ENCODE peak calls at places on chromosome 18, in nine cellular contexts. M is A673, L is fibroblast of lung, R is endothelial cell of umbilical vein, K is MM.1S, P is keratinocyte, B is GM23248, C is PC-3, J is mammary epithelial cell. G is an unnamed sample.

GRCh38 chr18:58087928-58088722 is 44.1 kb downstream of the NEDD4L start:
- DNase-seq in L (peak; percentile 16), M (no peak), B (peak; percentile 11), P (peak; percentile 97), K (no peak), C (peak; percentile 99), J (peak; percentile 97), R (no peak), G (no peak)

GRCh38 chr18:32469691-32470131 is 971 bp downstream of the GAREM1 start:
- DNase-seq in K (peak; percentile 22), B (peak; percentile 45), P (no peak), C (peak; percentile 1), J (peak; percentile 37), L (peak; percentile 52), R (no peak), M (peak; percentile 24), G (no peak)

GRCh38 chr18:56200381-56200831 is 438.0 kb downstream of the TXNL1 start:
- DNase-seq in L (peak; percentile 47), J (peak; percentile 4), M (no peak), C (peak; percentile 64), K (no peak), P (no peak), R (peak; percentile 93), B (peak; percentile 82), G (no peak)

GRCh38 chr18:77207540-77207939 is 42.1 kb upstream of the GALR1 start:
- DNase-seq in J (peak; percentile 42), B (peak; percentile 89), M (peak; percentile 37), C (peak; percentile 47), K (peak; percentile 65), L (peak; percentile 78), P (no peak), R (peak; percentile 51), G (no peak)

GRCh38 chr18:52007109-52007508 is 332.9 kb upstream of the DCC start:
- DNase-seq in M (peak; percentile 10), J (no peak), L (no peak), K (no peak), P (no peak), C (no peak), B (no peak), R (no peak), G (no peak)

GRCh38 chr18:43195421-43195820 is 79.9 kb upstream of the RIT2 start:
- DNase-seq in K (no peak), R (no peak), M (no peak), J (no peak), C (no peak), L (no peak), B (no peak), P (no peak), G (no peak)

GRCh38 chr18:51192026-51192425 is 5.5 kb downstream of the MEX3C start:
- DNase-seq in J (peak; percentile 26), L (no peak), P (no peak), M (no peak), B (peak; percentile 16), C (no peak), K (no peak), R (peak; percentile 8), G (no peak)

GRCh38 chr18:36372902-36373301 is 75.4 kb downstream of the FHOD3 start:
- DNase-seq in K (no peak), C (peak; percentile 40), B (peak; percentile 17), J (peak; percentile 85), P (no peak), M (no peak), L (peak; percentile 24), R (no peak), G (no peak)

GRCh38 chr18:69838620-69839411 is 108.9 kb downstream of the CD226 start:
- DNase-seq in R (no peak), K (no peak), J (peak; percentile 41), P (no peak), M (peak; percentile 60), C (peak; percentile 61), L (no peak), B (no peak), G (no peak)

GRCh38 chr18:76380127-76380729 is 114.8 kb downstream of the ZNF516 start:
- DNase-seq in R (no peak), M (no peak), B (no peak), L (no peak), K (no peak), C (no peak), P (no peak), J (no peak), G (no peak)

DNA sequence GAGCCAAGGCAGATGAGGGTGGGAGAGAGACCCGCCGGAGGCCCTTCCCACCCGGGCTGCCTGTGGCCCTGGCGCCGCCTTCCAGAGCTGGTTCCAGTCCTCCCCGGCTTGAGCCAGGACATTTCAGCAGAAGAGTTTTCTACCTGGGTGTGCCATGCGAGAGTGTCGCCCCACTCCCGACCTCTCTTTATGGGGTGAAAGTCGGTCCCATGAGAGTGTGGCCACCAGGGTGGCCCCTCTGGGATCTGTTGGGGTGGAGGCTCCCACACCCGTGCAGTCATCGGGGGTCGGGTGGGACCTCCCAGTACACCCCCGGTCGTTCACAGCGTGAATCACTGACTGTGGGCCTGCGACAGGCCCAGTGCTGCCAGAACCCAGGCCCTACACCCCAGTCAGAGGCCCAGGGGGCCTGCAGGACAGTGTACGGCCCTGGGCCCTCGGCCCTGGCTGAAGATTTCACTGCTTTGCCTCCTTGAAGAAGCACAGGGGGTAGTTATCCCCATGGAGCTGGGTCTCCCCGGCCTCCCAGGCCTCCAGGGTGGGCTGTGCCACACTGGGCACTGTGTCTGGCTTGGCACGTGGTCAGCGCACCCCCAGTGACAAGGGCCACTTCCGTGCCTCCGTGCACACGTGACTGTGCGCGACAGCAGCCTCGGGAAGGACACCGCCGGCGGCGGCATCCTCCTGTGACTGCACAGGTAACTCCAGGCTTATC is 5.9 kb downstream of the NFATC1 start:
- DNase-seq in L (no peak), J (no peak), K (no peak), R (no peak), C (no peak), P (no peak), B (no peak), M (no peak), G (no peak)
- TF ChIP-seq EZH2 in L (no peak), J (no peak), K (no peak), R (no peak), C (no peak), P (no peak), B (no peak), M (no peak), G (no peak)

DNA sequence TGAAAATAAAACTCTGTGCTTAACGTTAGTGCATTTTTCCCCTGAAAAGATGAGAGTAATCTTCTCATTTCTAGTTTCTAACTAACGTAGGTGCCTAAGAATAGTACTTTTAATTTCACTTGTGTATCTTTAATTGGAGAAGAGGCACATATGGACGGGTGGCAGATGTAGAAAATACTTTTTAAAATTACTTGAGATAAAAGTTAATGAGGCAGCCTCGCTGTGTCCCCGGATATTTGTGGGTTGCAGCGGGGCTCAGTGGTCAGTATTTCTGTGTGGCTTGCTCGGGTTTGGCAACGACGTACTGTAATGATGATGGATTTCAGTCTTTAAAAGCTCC is 6.9 kb downstream of the GATA6 start:
- DNase-seq in R (peak; percentile 49), L (no peak), J (no peak), B (no peak), M (no peak), P (no peak), K (no peak), C (no peak), G (no peak)
- TF ChIP-seq EZH2 in R (no peak), L (no peak), J (no peak), B (no peak), M (no peak), P (no peak), K (no peak), C (no peak), G (peak; percentile 68)

DNA sequence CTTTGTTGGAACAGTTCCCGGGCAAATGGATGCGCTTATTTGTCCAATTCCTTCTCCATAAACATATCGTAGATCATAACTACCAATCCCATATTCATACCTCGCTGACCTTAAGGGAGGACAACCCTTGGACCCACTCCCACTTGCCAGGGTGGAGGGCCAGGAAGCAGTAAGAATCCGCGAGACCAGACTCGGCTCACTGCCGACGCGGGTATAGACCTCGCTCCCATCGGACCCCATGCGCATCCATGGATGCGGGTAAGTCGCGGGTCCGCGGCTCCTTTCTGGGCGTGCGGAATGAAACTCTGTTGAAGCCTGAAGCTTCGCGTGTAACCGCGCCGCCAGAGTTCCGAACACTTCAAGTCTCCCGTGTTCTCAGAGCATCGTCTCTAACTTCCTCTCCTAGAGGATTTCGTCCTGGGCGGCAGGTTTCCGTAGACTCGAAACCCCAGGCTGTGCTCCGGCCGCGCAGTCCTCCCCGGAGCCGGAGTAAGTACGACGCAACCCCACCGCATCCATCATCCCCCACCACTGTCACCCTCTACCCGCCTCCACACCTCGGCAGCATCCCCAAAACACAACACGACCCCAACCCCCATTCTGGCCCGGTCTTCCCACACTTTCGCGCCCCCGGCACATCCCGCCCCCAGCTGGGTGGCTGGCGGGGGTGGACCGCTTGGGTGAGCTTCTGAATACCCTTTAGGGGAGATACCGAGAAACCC is 1.0 kb downstream of the DSC3 start:
- DNase-seq in C (peak; percentile 47), R (peak; percentile 3), K (no peak), P (no peak), L (no peak), M (peak; percentile 0), B (no peak), J (peak; percentile 73), G (no peak)
- TF ChIP-seq EZH2 in C (no peak), R (peak; percentile 83), K (no peak), P (no peak), L (no peak), M (peak; percentile 60), B (no peak), J (no peak), G (no peak)

DNA sequence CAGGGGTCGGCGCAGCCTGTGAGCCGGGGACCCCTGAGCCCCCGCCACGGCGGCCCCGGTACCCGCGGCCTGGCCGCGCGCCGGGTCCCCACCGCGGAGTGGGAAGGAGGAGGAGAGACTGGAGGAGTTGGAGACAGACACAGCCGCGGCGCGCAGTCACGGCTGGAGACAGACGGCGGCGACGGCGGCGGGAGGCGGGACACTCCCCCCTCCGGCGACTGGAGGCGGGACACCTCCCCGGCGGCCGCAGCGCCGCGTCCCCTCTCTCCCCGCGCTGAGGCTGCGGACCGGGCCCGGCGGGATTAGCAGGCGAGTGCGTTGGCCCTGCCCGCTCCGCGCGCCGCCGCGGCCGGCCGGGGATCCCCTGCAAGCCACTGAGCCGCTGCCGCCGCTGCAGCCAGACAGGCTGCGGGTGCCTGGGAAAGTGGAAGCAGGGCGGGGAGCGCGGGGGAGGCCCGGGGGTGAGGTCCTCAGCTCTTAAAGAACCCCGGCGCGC is 1.0 kb upstream of the LDLRAD4 start:
- DNase-seq in P (no peak), M (peak; percentile 48), R (peak; percentile 47), B (peak; percentile 34), L (no peak), J (peak; percentile 11), K (peak; percentile 48), C (no peak), G (no peak)
- TF ChIP-seq EZH2 in P (no peak), M (no peak), R (no peak), B (no peak), L (no peak), J (no peak), K (no peak), C (no peak), G (no peak)